ENCODE peak calls at places on chromosomes 2 and 18, in ten cellular contexts. E is stimulated activated CD4-positive, alpha-beta T cell treated with anti-CD3 and anti-CD28 coated beads, Interleukin-2, amount 100 ng/mL, for 48 hours; M is EH; W is T-helper 1 cell; H is G401; C is NCI-H1930; D is GF-D8; P is activated CD4-positive, alpha-beta T cell treated with anti-CD3 and anti-CD28 coated beads, Interleukin-2, amount 50 U/mL, for 48 hours; Y is thoracic aorta; U is IMR-90. A is an unnamed sample.

GRCh38 chr2:207289295-207290018 is 123.7 kb upstream of the KLF7 start:
- DNase-seq in E (no peak), M (no peak), W (no peak), H (no peak), C (no peak), D (no peak), P (no peak), Y (no peak), U (no peak), A (no peak)

GRCh38 chr2:190649035-190649797 is at the start of gene NAB1:
- DNase-seq in E (peak), M (peak), W (peak), H (no peak), C (no peak), D (no peak), P (peak), Y (peak), U (peak), A (peak)

GRCh38 chr2:168602846-168603406 is 146.9 kb downstream of the CERS6 start:
- DNase-seq in E (no peak), M (no peak), W (no peak), H (no peak), C (no peak), D (no peak), P (no peak), Y (no peak), U (no peak), A (no peak)

GRCh38 chr2:241410739-241411176 is 54.7 kb downstream of the FARP2 start:
- DNase-seq in E (no peak), M (peak), W (no peak), H (no peak), C (no peak), D (no peak), P (no peak), Y (no peak), U (peak), A (no peak)

GRCh38 chr2:100865819-100866462 is 46.0 kb downstream of the NPAS2 start:
- DNase-seq in E (no peak), M (peak), W (no peak), H (no peak), C (no peak), D (no peak), P (no peak), Y (no peak), U (peak), A (no peak)

GRCh38 chr2:142714600-142714999 is 162.9 kb upstream of the KYNU start:
- DNase-seq in E (no peak), M (no peak), W (no peak), H (no peak), C (no peak), D (no peak), P (no peak), Y (no peak), U (no peak), A (no peak)

GRCh38 chr18:44771957-44772917 is 91.5 kb downstream of the SETBP1 start:
- DNase-seq in E (no peak), M (peak), W (no peak), H (no peak), C (no peak), D (no peak), P (no peak), Y (no peak), U (no peak), A (no peak)

GRCh38 chr2:120104002-120104467 is 91.2 kb downstream of the EPB41L5 start:
- DNase-seq in E (no peak), M (peak), W (no peak), H (no peak), C (no peak), D (no peak), P (no peak), Y (no peak), U (peak), A (no peak)

GRCh38 chr2:241011751-241012510 is 13.5 kb downstream of the SNED1 start:
- DNase-seq in E (no peak), M (no peak), W (no peak), H (no peak), C (no peak), D (no peak), P (no peak), Y (no peak), U (no peak), A (peak)

GRCh38 chr2:190646780-190647626 is 1.9 kb upstream of the NAB1 start:
- DNase-seq in E (no peak), M (peak), W (no peak), H (no peak), C (no peak), D (no peak), P (no peak), Y (no peak), U (no peak), A (no peak)

GRCh38 chr2:102703748-102704147 is 58.1 kb upstream of the TMEM182 start:
- DNase-seq in E (no peak), M (peak), W (no peak), H (no peak), C (no peak), D (no peak), P (no peak), Y (no peak), U (peak), A (no peak)

GRCh38 chr2:19881866-19882265 is 19.9 kb downstream of the TTC32 start:
- DNase-seq in E (no peak), M (no peak), W (no peak), H (no peak), C (no peak), D (no peak), P (no peak), Y (no peak), U (no peak), A (no peak)

GRCh38 chr2:19732255-19732654 is 169.5 kb downstream of the TTC32 start:
- DNase-seq in E (no peak), M (no peak), W (no peak), H (no peak), C (no peak), D (no peak), P (no peak), Y (no peak), U (peak), A (no peak)

GRCh38 chr18:10040287-10041011 is 126.6 kb downstream of the VAPA start:
- DNase-seq in E (no peak), M (peak), W (no peak), H (no peak), C (no peak), D (no peak), P (no peak), Y (no peak), U (peak), A (no peak)

GRCh38 chr2:135945521-135945920 is 39.9 kb downstream of the DARS1 start:
- DNase-seq in E (no peak), M (peak), W (no peak), H (no peak), C (no peak), D (no peak), P (no peak), Y (no peak), U (no peak), A (no peak)

GRCh38 chr2:63827749-63828148 is 13.9 kb upstream of the UGP2 start:
- DNase-seq in E (no peak), M (peak), W (no peak), H (no peak), C (no peak), D (no peak), P (no peak), Y (no peak), U (peak), A (peak)

GRCh38 chr2:74741651-74742050 is 87.6 kb downstream of the SEMA4F start:
- DNase-seq in E (no peak), M (no peak), W (no peak), H (no peak), C (no peak), D (no peak), P (no peak), Y (no peak), U (no peak), A (no peak)

GRCh38 chr2:174286172-174286571 is 37.8 kb upstream of the OLA1 start:
- DNase-seq in E (no peak), M (no peak), W (no peak), H (no peak), C (no peak), D (no peak), P (no peak), Y (no peak), U (no peak), A (no peak)

GRCh38 chr2:17543131-17543660 is 2.7 kb downstream of the VSNL1 start:
- DNase-seq in E (no peak), M (no peak), W (no peak), H (peak), C (no peak), D (no peak), P (no peak), Y (no peak), U (no peak), A (no peak)

GRCh38 chr18:39558658-39559057 is 1993.1 kb upstream of the CELF4 start:
- DNase-seq in E (no peak), M (no peak), W (no peak), H (no peak), C (no peak), D (no peak), P (no peak), Y (no peak), U (peak), A (no peak)

GRCh38 chr2:48531141-48531648 is 1.2 kb downstream of the STON1 start:
- DNase-seq in E (no peak), M (peak), W (no peak), H (peak), C (no peak), D (no peak), P (no peak), Y (no peak), U (peak), A (peak)

GRCh38 chr18:55732227-55733106 is 144.5 kb upstream of the TCF4 start:
- DNase-seq in E (no peak), M (peak), W (no peak), H (no peak), C (no peak), D (no peak), P (no peak), Y (no peak), U (peak), A (no peak)

GRCh38 chr2:202064206-202064880 is 8.7 kb upstream of the KIAA2012 start:
- DNase-seq in E (peak), M (peak), W (no peak), H (peak), C (no peak), D (no peak), P (no peak), Y (peak), U (peak), A (no peak)

GRCh38 chr18:77086034-77086433 is 46.5 kb downstream of the MBP start:
- DNase-seq in E (no peak), M (peak), W (no peak), H (no peak), C (no peak), D (no peak), P (no peak), Y (no peak), U (peak), A (no peak)

GRCh38 chr2:113806217-113806913 is 49.9 kb upstream of the SLC35F5 start:
- DNase-seq in E (no peak), M (peak), W (no peak), H (no peak), C (no peak), D (no peak), P (no peak), Y (no peak), U (no peak), A (no peak)

GRCh38 chr2:203352604-203353255 is 24.5 kb downstream of the ABI2 start:
- DNase-seq in E (no peak), M (no peak), W (no peak), H (no peak), C (no peak), D (no peak), P (no peak), Y (no peak), U (no peak), A (no peak)